ENCODE peak calls at places on chromosomes 12 and 14, in four cellular contexts. One of them, this sample, is unnamed.

GRCh38 chr12:62621239-62621638 is 154.6 kb downstream of the MON2 start:
- ATAC-seq in activated T-cell treated with anti-CD3 and anti-CD28 coated beads, Interleukin-2, amount 50 U/mL, for 4 hours: no peak
- ATAC-seq in A549: no peak
- ATAC-seq in activated naive CD8-positive, alpha-beta T cell treated with anti-CD3 and anti-CD28 coated beads, Interleukin-2, amount 10 ng/mL, durations not matched to agents 7 days and 5 days: no peak
- ATAC-seq in this sample: no peak

GRCh38 chr12:93813181-93813580 is 136.0 kb downstream of the CRADD start:
- ATAC-seq in activated T-cell treated with anti-CD3 and anti-CD28 coated beads, Interleukin-2, amount 50 U/mL, for 4 hours: no peak
- ATAC-seq in A549: no peak
- ATAC-seq in activated naive CD8-positive, alpha-beta T cell treated with anti-CD3 and anti-CD28 coated beads, Interleukin-2, amount 10 ng/mL, durations not matched to agents 7 days and 5 days: no peak
- ATAC-seq in this sample: no peak

GRCh38 chr12:64674367-64674922 is 64.2 kb downstream of the RASSF3 start:
- ATAC-seq in activated T-cell treated with anti-CD3 and anti-CD28 coated beads, Interleukin-2, amount 50 U/mL, for 4 hours: peak; percentile 7
- ATAC-seq in A549: no peak
- ATAC-seq in activated naive CD8-positive, alpha-beta T cell treated with anti-CD3 and anti-CD28 coated beads, Interleukin-2, amount 10 ng/mL, durations not matched to agents 7 days and 5 days: peak; percentile 66
- ATAC-seq in this sample: peak; percentile 46

GRCh38 chr12:44184499-44185206 is 348.8 kb downstream of the TMEM117 start:
- ATAC-seq in activated T-cell treated with anti-CD3 and anti-CD28 coated beads, Interleukin-2, amount 50 U/mL, for 4 hours: no peak
- ATAC-seq in A549: no peak
- ATAC-seq in activated naive CD8-positive, alpha-beta T cell treated with anti-CD3 and anti-CD28 coated beads, Interleukin-2, amount 10 ng/mL, durations not matched to agents 7 days and 5 days: no peak
- ATAC-seq in this sample: peak; percentile 54

GRCh38 chr14:24508155-24508554 is at the start of gene CMA1:
- ATAC-seq in activated T-cell treated with anti-CD3 and anti-CD28 coated beads, Interleukin-2, amount 50 U/mL, for 4 hours: no peak
- ATAC-seq in A549: no peak
- ATAC-seq in activated naive CD8-positive, alpha-beta T cell treated with anti-CD3 and anti-CD28 coated beads, Interleukin-2, amount 10 ng/mL, durations not matched to agents 7 days and 5 days: no peak
- ATAC-seq in this sample: no peak

GRCh38 chr12:131269551-131269950 is 315.8 kb downstream of the ADGRD1 start:
- ATAC-seq in activated T-cell treated with anti-CD3 and anti-CD28 coated beads, Interleukin-2, amount 50 U/mL, for 4 hours: no peak
- ATAC-seq in A549: no peak
- ATAC-seq in activated naive CD8-positive, alpha-beta T cell treated with anti-CD3 and anti-CD28 coated beads, Interleukin-2, amount 10 ng/mL, durations not matched to agents 7 days and 5 days: no peak
- ATAC-seq in this sample: no peak

GRCh38 chr12:873954-874353 is 75.5 kb downstream of the RAD52 start:
- ATAC-seq in activated T-cell treated with anti-CD3 and anti-CD28 coated beads, Interleukin-2, amount 50 U/mL, for 4 hours: no peak
- ATAC-seq in A549: peak; percentile 71
- ATAC-seq in activated naive CD8-positive, alpha-beta T cell treated with anti-CD3 and anti-CD28 coated beads, Interleukin-2, amount 10 ng/mL, durations not matched to agents 7 days and 5 days: no peak
- ATAC-seq in this sample: no peak

GRCh38 chr12:1926274-1926673 is 7.8 kb upstream of the CACNA2D4 start:
- ATAC-seq in activated T-cell treated with anti-CD3 and anti-CD28 coated beads, Interleukin-2, amount 50 U/mL, for 4 hours: no peak
- ATAC-seq in A549: no peak
- ATAC-seq in activated naive CD8-positive, alpha-beta T cell treated with anti-CD3 and anti-CD28 coated beads, Interleukin-2, amount 10 ng/mL, durations not matched to agents 7 days and 5 days: no peak
- ATAC-seq in this sample: no peak

GRCh38 chr14:53226553-53226952 is 73.4 kb upstream of the DDHD1 start:
- ATAC-seq in activated T-cell treated with anti-CD3 and anti-CD28 coated beads, Interleukin-2, amount 50 U/mL, for 4 hours: no peak
- ATAC-seq in A549: no peak
- ATAC-seq in activated naive CD8-positive, alpha-beta T cell treated with anti-CD3 and anti-CD28 coated beads, Interleukin-2, amount 10 ng/mL, durations not matched to agents 7 days and 5 days: no peak
- ATAC-seq in this sample: no peak

GRCh38 chr14:36524874-36525745 is 5.1 kb upstream of the NKX2-1 start:
- ATAC-seq in activated T-cell treated with anti-CD3 and anti-CD28 coated beads, Interleukin-2, amount 50 U/mL, for 4 hours: peak; percentile 46
- ATAC-seq in A549: peak; percentile 90
- ATAC-seq in activated naive CD8-positive, alpha-beta T cell treated with anti-CD3 and anti-CD28 coated beads, Interleukin-2, amount 10 ng/mL, durations not matched to agents 7 days and 5 days: no peak
- ATAC-seq in this sample: no peak

GRCh38 chr12:106759526-106760183 is 14.8 kb upstream of the RIC8B start:
- ATAC-seq in activated T-cell treated with anti-CD3 and anti-CD28 coated beads, Interleukin-2, amount 50 U/mL, for 4 hours: peak; percentile 15
- ATAC-seq in A549: no peak
- ATAC-seq in activated naive CD8-positive, alpha-beta T cell treated with anti-CD3 and anti-CD28 coated beads, Interleukin-2, amount 10 ng/mL, durations not matched to agents 7 days and 5 days: no peak
- ATAC-seq in this sample: no peak

GRCh38 chr12:14284189-14284722 is 81.2 kb upstream of the ATF7IP start:
- ATAC-seq in activated T-cell treated with anti-CD3 and anti-CD28 coated beads, Interleukin-2, amount 50 U/mL, for 4 hours: no peak
- ATAC-seq in A549: peak; percentile 51
- ATAC-seq in activated naive CD8-positive, alpha-beta T cell treated with anti-CD3 and anti-CD28 coated beads, Interleukin-2, amount 10 ng/mL, durations not matched to agents 7 days and 5 days: no peak
- ATAC-seq in this sample: peak; percentile 79

GRCh38 chr14:38507299-38507698 is 251.4 kb upstream of the CLEC14A start:
- ATAC-seq in activated T-cell treated with anti-CD3 and anti-CD28 coated beads, Interleukin-2, amount 50 U/mL, for 4 hours: no peak
- ATAC-seq in A549: no peak
- ATAC-seq in activated naive CD8-positive, alpha-beta T cell treated with anti-CD3 and anti-CD28 coated beads, Interleukin-2, amount 10 ng/mL, durations not matched to agents 7 days and 5 days: no peak
- ATAC-seq in this sample: no peak

GRCh38 chr14:101577221-101577909 is 16.1 kb downstream of the DIO3 start:
- ATAC-seq in activated T-cell treated with anti-CD3 and anti-CD28 coated beads, Interleukin-2, amount 50 U/mL, for 4 hours: no peak
- ATAC-seq in A549: no peak
- ATAC-seq in activated naive CD8-positive, alpha-beta T cell treated with anti-CD3 and anti-CD28 coated beads, Interleukin-2, amount 10 ng/mL, durations not matched to agents 7 days and 5 days: no peak
- ATAC-seq in this sample: no peak

GRCh38 chr12:3117144-3117581 is 40.0 kb downstream of the TSPAN9 start:
- ATAC-seq in activated T-cell treated with anti-CD3 and anti-CD28 coated beads, Interleukin-2, amount 50 U/mL, for 4 hours: no peak
- ATAC-seq in A549: no peak
- ATAC-seq in activated naive CD8-positive, alpha-beta T cell treated with anti-CD3 and anti-CD28 coated beads, Interleukin-2, amount 10 ng/mL, durations not matched to agents 7 days and 5 days: no peak
- ATAC-seq in this sample: no peak

GRCh38 chr12:70648191-70648590 is 11.0 kb upstream of the PTPRB start:
- ATAC-seq in activated T-cell treated with anti-CD3 and anti-CD28 coated beads, Interleukin-2, amount 50 U/mL, for 4 hours: no peak
- ATAC-seq in A549: no peak
- ATAC-seq in activated naive CD8-positive, alpha-beta T cell treated with anti-CD3 and anti-CD28 coated beads, Interleukin-2, amount 10 ng/mL, durations not matched to agents 7 days and 5 days: no peak
- ATAC-seq in this sample: no peak

GRCh38 chr14:99015833-99016232 is 256.2 kb downstream of the BCL11B start:
- ATAC-seq in activated T-cell treated with anti-CD3 and anti-CD28 coated beads, Interleukin-2, amount 50 U/mL, for 4 hours: no peak
- ATAC-seq in A549: no peak
- ATAC-seq in activated naive CD8-positive, alpha-beta T cell treated with anti-CD3 and anti-CD28 coated beads, Interleukin-2, amount 10 ng/mL, durations not matched to agents 7 days and 5 days: no peak
- ATAC-seq in this sample: no peak

GRCh38 chr14:68563256-68564131 is 229.4 kb downstream of the ZFP36L1 start:
- ATAC-seq in activated T-cell treated with anti-CD3 and anti-CD28 coated beads, Interleukin-2, amount 50 U/mL, for 4 hours: no peak
- ATAC-seq in A549: no peak
- ATAC-seq in activated naive CD8-positive, alpha-beta T cell treated with anti-CD3 and anti-CD28 coated beads, Interleukin-2, amount 10 ng/mL, durations not matched to agents 7 days and 5 days: no peak
- ATAC-seq in this sample: no peak

This sample was measured in stimulated activated memory B cell treated with anti-CD40 and anti-IgM and Interleukin-4, amounts not matched to agents 10 μg/mL and 1 μg/mL and 100 μg/mL, for 72 hours.